ENCODE peak calls at places on chromosomes 16 and 17, in seven cellular contexts. I is cardiac muscle cell, W is Peyer's patch, N is OCI-LY7, K is left ventricle myocardium inferior, H is A549, A is AG10803. R is an unnamed sample.

GRCh38 chr17:17564896-17565295 is 26.6 kb downstream of the PEMT start:
- DNase-seq in W (no peak), K (no peak), A (no peak), H (no peak), N (no peak), I (no peak), R (peak)

GRCh38 chr17:75475144-75475835 is 18.9 kb downstream of the TMEM94 start:
- DNase-seq in A (no peak), H (no peak), N (no peak), K (no peak), I (no peak), W (no peak), R (peak)

GRCh38 chr16:74742051-74742481 is 32.6 kb downstream of the FA2H start:
- DNase-seq in N (no peak), W (peak), A (peak), H (peak), K (no peak), I (peak), R (no peak)

GRCh38 chr17:14471052-14471451 is 170.2 kb downstream of the HS3ST3B1 start:
- DNase-seq in W (no peak), H (peak), N (no peak), A (peak), I (peak), K (no peak), R (no peak)

GRCh38 chr17:35088911-35089845 is 25.7 kb upstream of the RFFL start:
- DNase-seq in K (peak), W (peak), I (peak), H (peak), A (peak), N (peak), R (peak)

GRCh38 chr17:49836111-49837030 is 11.5 kb downstream of the TAC4 start:
- DNase-seq in H (peak), I (peak), K (no peak), W (no peak), N (no peak), A (peak), R (no peak)

GRCh38 chr17:40309938-40310510 is 1.0 kb downstream of the RARA start:
- DNase-seq in I (no peak), W (no peak), H (no peak), A (no peak), K (peak), N (no peak), R (no peak)

GRCh38 chr17:78173025-78173715 is 4.8 kb downstream of the SYNGR2 start:
- DNase-seq in I (no peak), W (peak), A (no peak), K (no peak), H (no peak), N (no peak), R (no peak)

DNA sequence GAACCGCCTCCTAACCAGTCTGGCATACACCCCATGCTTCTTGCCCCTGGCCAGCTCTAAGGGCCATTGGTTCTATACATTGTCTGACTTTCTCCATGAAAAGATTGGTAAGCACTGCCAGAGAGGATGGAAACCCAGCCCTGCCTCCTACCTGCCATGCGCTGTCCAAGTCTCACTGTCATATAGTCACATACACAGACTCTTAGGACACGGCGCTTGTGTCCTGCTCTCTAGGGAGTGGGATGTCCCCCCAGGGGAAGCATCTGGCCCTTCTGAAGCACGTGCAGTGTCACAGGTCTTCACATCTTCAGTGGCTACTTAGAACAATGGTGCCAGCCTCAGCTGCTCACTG is 38.7 kb downstream of the MYO18A start:
- DNase-seq in I (no peak), H (no peak), A (no peak), K (no peak), N (no peak), W (peak), R (no peak)
- H3K4me3 ChIP-seq in I (no peak), H (no peak), A (no peak), K (peak), N (peak), W (peak), R (no peak)

DNA sequence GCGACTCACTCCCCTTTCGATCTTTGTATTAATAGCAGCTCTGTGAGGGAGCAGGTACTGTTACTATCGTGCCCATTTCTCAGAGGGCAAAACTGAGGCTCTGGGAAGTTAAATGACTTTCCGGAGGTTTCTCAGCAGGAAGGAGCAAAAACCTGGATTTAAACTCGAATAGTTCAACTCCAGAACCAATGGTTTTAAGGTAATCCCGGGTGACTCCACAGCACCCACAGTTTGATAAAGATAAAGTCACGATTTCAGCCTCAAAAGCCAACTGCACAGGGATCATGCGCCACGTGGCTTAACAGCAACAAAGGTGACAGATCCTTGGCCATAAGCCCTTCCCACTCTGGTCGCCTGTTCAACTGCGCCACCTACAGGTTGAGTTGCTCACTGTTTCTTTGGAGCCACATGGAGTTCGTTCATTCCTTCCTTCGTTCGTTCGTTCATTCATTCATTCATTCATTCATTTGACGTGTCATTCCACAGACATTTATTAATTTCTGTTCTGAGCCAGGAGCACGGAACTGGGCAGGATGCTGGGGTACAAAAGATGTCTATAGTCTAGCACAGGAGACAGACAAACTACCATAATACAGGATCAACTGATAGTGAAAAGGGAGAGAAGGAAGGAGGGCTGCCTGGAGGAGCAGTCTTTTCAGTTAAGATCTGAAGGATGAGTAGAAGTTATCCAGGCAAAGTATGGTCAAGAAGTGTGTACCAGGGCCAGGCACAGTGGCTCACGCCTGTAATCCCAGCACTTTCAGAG is 134.8 kb downstream of the HS3ST2 start:
- DNase-seq in K (peak), N (peak), A (peak), H (peak), I (peak), W (peak), R (peak)
- TF ChIP-seq CTCF in K (peak), N (peak), A (peak), H (peak), I (peak), W (peak), R (peak)

DNA sequence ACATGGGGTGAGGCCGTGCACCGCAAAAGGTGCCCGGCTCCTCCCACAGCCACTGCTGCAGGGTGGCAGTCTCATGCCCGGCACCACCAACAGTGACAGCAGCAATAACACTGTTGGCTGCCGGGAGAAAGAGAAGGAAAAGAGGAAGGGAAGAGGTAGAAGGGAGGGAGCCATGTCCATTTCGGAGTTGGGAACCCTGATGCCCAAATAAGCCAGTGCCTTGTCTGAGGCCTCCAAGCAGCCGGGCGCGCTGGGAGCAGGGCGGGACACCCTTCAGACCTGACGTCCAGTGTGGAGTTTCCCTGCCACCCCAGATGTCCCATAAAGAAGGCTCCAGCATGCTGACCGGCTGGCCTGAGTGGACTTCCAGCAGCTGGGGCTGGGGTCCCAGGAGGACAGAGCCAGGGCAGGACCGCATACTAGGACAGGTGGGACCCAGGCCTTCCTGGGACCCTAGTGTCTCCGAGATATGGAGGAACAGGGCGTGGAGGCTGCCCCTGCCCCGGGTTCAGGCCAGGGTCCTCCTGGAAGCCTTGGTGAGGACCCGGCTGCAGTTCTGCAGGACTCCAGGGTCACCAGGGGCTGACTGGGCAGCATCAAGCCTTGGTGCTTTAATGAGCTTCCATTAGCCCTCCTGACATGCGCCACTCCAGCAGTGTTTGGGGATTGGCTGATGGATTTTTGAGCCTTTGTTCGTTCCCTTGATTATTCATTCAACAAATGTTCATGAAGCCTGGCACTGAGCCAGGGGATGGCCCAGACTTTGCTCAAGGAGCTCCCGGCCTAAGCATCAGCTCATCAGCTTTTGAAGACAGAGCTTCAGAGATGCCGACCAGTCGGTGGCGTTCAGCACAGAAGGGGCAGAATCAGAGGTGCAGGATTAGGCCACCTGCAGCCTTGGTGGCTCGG is 223.6 kb upstream of the CIBAR2 start:
- DNase-seq in A (peak), H (peak), I (peak), N (no peak), W (peak), K (no peak), R (no peak)
- H3K4me3 ChIP-seq in A (no peak), H (no peak), I (no peak), N (no peak), W (no peak), K (no peak), R (peak)

GRCh38 chr16:8355714-8356113 is 234.6 kb downstream of the TMEM114 start:
- DNase-seq in H (no peak), I (no peak), N (no peak), W (no peak), A (no peak), K (no peak), R (peak)
- TF ChIP-seq CTCF in H (peak), I (no peak), N (peak), W (peak), A (no peak), K (no peak), R (peak)

GRCh38 chr17:57956311-57957119 is 1.3 kb upstream of the CUEDC1 start:
- DNase-seq in K (no peak), A (no peak), N (peak), H (no peak), I (no peak), W (no peak), R (peak)
- H3K4me3 ChIP-seq in K (no peak), A (peak), N (peak), H (peak), I (no peak), W (peak), R (peak)

DNA sequence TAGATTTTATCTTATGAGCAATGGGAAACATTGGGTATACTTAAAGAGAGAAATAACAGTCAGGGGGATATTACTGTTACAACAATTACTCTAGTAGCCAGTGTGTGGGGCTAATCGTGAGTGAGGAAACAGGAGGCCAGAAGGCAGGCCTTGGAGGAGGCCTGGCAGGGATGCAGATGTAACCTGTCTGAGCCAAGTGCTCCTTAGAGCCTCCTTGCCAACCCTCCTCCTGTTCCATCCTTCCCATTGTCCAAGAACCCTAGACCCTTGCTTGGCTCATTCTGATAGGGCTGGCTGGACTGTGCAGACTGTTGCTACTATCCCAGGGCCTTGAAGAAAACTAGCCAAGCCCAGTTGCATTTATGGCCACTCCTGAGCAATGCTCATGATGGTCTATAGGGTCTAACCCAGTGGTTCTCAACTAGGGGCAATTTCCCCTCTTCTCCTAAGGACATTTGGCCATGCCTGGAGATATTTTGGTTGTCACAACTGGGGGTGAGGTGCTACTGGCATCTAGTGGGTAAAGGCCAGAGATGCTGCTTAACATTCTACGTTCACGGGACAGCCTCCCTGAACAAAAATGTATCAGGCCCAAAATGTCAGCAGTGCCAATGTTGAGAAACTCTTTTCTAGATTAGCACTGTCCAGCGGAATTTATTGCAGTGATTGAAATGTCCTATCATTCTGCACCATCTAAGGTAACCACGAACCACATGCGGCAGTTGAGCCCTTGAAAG is 24.4 kb upstream of the WSCD1 start:
- DNase-seq in N (no peak), I (no peak), A (no peak), H (no peak), K (no peak), W (no peak), R (no peak)
- TF ChIP-seq CTCF in N (no peak), I (no peak), A (no peak), H (no peak), K (peak), W (no peak), R (peak)

R was measured in endodermal cell.